ENCODE peak calls at places on chromosomes 2 and 18, in nine cellular contexts. Q is H9, R is psoas muscle, D is progenitor cell of endocrine pancreas, Y is breast epithelium, G is BJ, V is HepG2, S is fibroblast of lung, X is fibroblast of the aortic adventitia. I is an unnamed sample.

GRCh38 chr2:54568876-54569298 is 112.8 kb downstream of the SPTBN1 start:
- DNase-seq in Q (no peak), R (no peak), D (no peak), Y (no peak), G (no peak), V (no peak), S (no peak), X (no peak), I (no peak)

GRCh38 chr2:158504088-158504487 is 47.3 kb downstream of the PKP4 start:
- DNase-seq in Q (no peak), R (no peak), D (no peak), Y (no peak), G (no peak), V (peak), S (no peak), X (no peak), I (no peak)

GRCh38 chr18:49974079-49974478 is 160.7 kb upstream of the ACAA2 start:
- DNase-seq in Q (no peak), R (no peak), D (no peak), Y (no peak), G (no peak), V (no peak), S (no peak), X (no peak), I (no peak)

GRCh38 chr2:138356178-138356577 is 145.4 kb upstream of the SPOPL start:
- DNase-seq in Q (no peak), R (no peak), D (no peak), Y (peak), G (peak), V (peak), S (peak), X (peak), I (no peak)

GRCh38 chr2:204860249-204860648 is 315.0 kb downstream of the PARD3B start:
- DNase-seq in Q (no peak), R (peak), D (no peak), Y (peak), G (no peak), V (no peak), S (peak), X (peak), I (peak)

GRCh38 chr2:241009191-241009590 is 10.8 kb downstream of the SNED1 start:
- DNase-seq in Q (no peak), R (peak), D (peak), Y (peak), G (no peak), V (no peak), S (no peak), X (no peak), I (no peak)

GRCh38 chr18:55603775-55604174 is 15.8 kb upstream of the TCF4 start:
- DNase-seq in Q (no peak), R (no peak), D (no peak), Y (no peak), G (no peak), V (no peak), S (no peak), X (no peak), I (no peak)

GRCh38 chr2:172943992-172944793 is 131.5 kb upstream of the MAP3K20 start:
- DNase-seq in Q (no peak), R (no peak), D (no peak), Y (no peak), G (no peak), V (no peak), S (no peak), X (no peak), I (no peak)

GRCh38 chr2:207241198-207241597 is 75.5 kb upstream of the KLF7 start:
- DNase-seq in Q (no peak), R (no peak), D (no peak), Y (no peak), G (no peak), V (no peak), S (peak), X (no peak), I (no peak)

GRCh38 chr18:53610957-53611356 is 613.5 kb downstream of the MBD2 start:
- DNase-seq in Q (no peak), R (no peak), D (no peak), Y (no peak), G (no peak), V (no peak), S (no peak), X (no peak), I (no peak)

GRCh38 chr2:152615177-152615576 is 102.1 kb downstream of the PRPF40A start:
- DNase-seq in Q (no peak), R (no peak), D (no peak), Y (no peak), G (no peak), V (no peak), S (no peak), X (no peak), I (no peak)

GRCh38 chr2:218003994-218004419 is 1.2 kb upstream of the TNS1 start:
- DNase-seq in Q (no peak), R (peak), D (no peak), Y (peak), G (peak), V (no peak), S (peak), X (peak), I (no peak)

GRCh38 chr2:208015475-208015874 is 9.9 kb downstream of the PLEKHM3 start:
- DNase-seq in Q (no peak), R (no peak), D (no peak), Y (no peak), G (no peak), V (peak), S (no peak), X (no peak), I (no peak)

GRCh38 chr2:226869371-226869770 is 33.5 kb downstream of the RHBDD1 start:
- DNase-seq in Q (no peak), R (no peak), D (no peak), Y (no peak), G (no peak), V (no peak), S (no peak), X (no peak), I (no peak)

GRCh38 chr18:2656237-2657042 is 914 bp downstream of the SMCHD1 start:
- DNase-seq in Q (peak), R (peak), D (peak), Y (peak), G (no peak), V (peak), S (peak), X (peak), I (peak)

GRCh38 chr2:137952586-137953129 is 11.6 kb upstream of the HNMT start:
- DNase-seq in Q (no peak), R (no peak), D (no peak), Y (no peak), G (no peak), V (no peak), S (no peak), X (no peak), I (no peak)

GRCh38 chr2:12579018-12579417 is 137.7 kb upstream of the TRIB2 start:
- DNase-seq in Q (no peak), R (no peak), D (no peak), Y (no peak), G (no peak), V (no peak), S (peak), X (no peak), I (no peak)

GRCh38 chr18:36950960-36951359 is 122.0 kb downstream of the KIAA1328 start:
- DNase-seq in Q (no peak), R (no peak), D (no peak), Y (no peak), G (no peak), V (no peak), S (no peak), X (no peak), I (no peak)

GRCh38 chr2:182920631-182921056 is 54.2 kb upstream of the FRZB start:
- DNase-seq in Q (no peak), R (no peak), D (no peak), Y (no peak), G (no peak), V (no peak), S (no peak), X (no peak), I (no peak)

GRCh38 chr18:13638684-13639083 is 87.7 kb downstream of the FAM210A start:
- DNase-seq in Q (no peak), R (no peak), D (no peak), Y (no peak), G (no peak), V (no peak), S (no peak), X (no peak), I (no peak)

GRCh38 chr2:41197781-41198180 is 745.9 kb upstream of the SLC8A1 start:
- DNase-seq in Q (no peak), R (no peak), D (no peak), Y (no peak), G (no peak), V (no peak), S (no peak), X (no peak), I (no peak)

GRCh38 chr2:240893363-240893828 is 2.6 kb downstream of the MAB21L4 start:
- DNase-seq in Q (peak), R (no peak), D (no peak), Y (peak), G (no peak), V (no peak), S (peak), X (peak), I (no peak)

GRCh38 chr2:162732946-162733698 is 105.4 kb downstream of the KCNH7 start:
- DNase-seq in Q (no peak), R (no peak), D (no peak), Y (peak), G (no peak), V (no peak), S (peak), X (no peak), I (no peak)

GRCh38 chr2:203261326-203262159 is 22.7 kb downstream of the CYP20A1 start:
- DNase-seq in Q (peak), R (no peak), D (no peak), Y (no peak), G (no peak), V (peak), S (no peak), X (no peak), I (no peak)

GRCh38 chr2:172639823-172640222 is 83.9 kb downstream of the PDK1 start:
- DNase-seq in Q (no peak), R (no peak), D (no peak), Y (no peak), G (peak), V (no peak), S (peak), X (peak), I (no peak)

GRCh38 chr2:88636026-88636425 is 8.8 kb upstream of the EIF2AK3 start:
- DNase-seq in Q (no peak), R (no peak), D (no peak), Y (no peak), G (no peak), V (peak), S (no peak), X (no peak), I (no peak)

GRCh38 chr18:48517048-48517447 is 21.8 kb upstream of the CTIF start:
- DNase-seq in Q (no peak), R (no peak), D (no peak), Y (no peak), G (no peak), V (no peak), S (no peak), X (no peak), I (no peak)

GRCh38 chr2:229970406-229970805 is 48.1 kb downstream of the FBXO36 start:
- DNase-seq in Q (no peak), R (no peak), D (no peak), Y (no peak), G (no peak), V (no peak), S (no peak), X (no peak), I (no peak)

GRCh38 chr2:173984866-173985588 is 19.9 kb upstream of the SP3 start:
- DNase-seq in Q (no peak), R (no peak), D (no peak), Y (no peak), G (no peak), V (no peak), S (no peak), X (peak), I (no peak)

GRCh38 chr2:46850742-46851141 is 64.9 kb downstream of the MCFD2 start:
- DNase-seq in Q (no peak), R (peak), D (no peak), Y (peak), G (no peak), V (no peak), S (peak), X (peak), I (no peak)

GRCh38 chr2:133063792-133064191 is 393.8 kb upstream of the LYPD1 start:
- DNase-seq in Q (peak), R (no peak), D (peak), Y (no peak), G (no peak), V (no peak), S (peak), X (peak), I (no peak)

GRCh38 chr2:181685150-181685688 is 4.9 kb upstream of the NEUROD1 start:
- DNase-seq in Q (peak), R (no peak), D (no peak), Y (no peak), G (no peak), V (no peak), S (peak), X (peak), I (no peak)

GRCh38 chr2:157918319-157918718 is 42.2 kb upstream of the ACVR1 start:
- DNase-seq in Q (no peak), R (no peak), D (no peak), Y (no peak), G (no peak), V (no peak), S (no peak), X (no peak), I (no peak)

GRCh38 chr2:230714122-230714453 is 1.4 kb downstream of the CAB39 start:
- DNase-seq in Q (no peak), R (no peak), D (no peak), Y (no peak), G (peak), V (peak), S (peak), X (peak), I (no peak)

GRCh38 chr18:43017622-43018021 is 97.9 kb downstream of the RIT2 start:
- DNase-seq in Q (no peak), R (no peak), D (no peak), Y (no peak), G (no peak), V (no peak), S (no peak), X (no peak), I (no peak)

GRCh38 chr2:73894877-73895276 is 2.1 kb downstream of the ACTG2 start:
- DNase-seq in Q (no peak), R (no peak), D (no peak), Y (peak), G (no peak), V (no peak), S (no peak), X (no peak), I (no peak)

GRCh38 chr2:29014811-29015414 is 33.8 kb downstream of the TOGARAM2 start:
- DNase-seq in Q (no peak), R (peak), D (no peak), Y (no peak), G (no peak), V (no peak), S (peak), X (peak), I (no peak)

DNA sequence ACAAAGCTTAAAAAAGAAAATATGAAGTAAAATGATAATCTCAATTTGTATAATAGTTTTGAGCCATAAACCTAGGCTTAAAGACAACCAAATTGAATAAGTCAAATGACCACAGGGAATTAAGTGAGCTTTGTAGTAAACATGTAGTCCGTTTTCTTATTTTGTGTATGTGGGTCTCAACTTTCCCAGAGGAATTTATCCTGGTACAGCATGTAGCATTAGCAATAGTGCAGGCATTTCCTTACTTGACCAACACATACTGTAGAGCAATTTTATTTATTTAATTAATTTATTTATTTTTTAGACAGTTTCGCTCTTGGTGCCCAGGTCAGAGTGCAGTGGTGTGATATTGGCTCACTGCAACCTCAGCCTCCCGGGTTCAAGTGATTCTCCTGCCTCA is 37.5 kb upstream of the MTCL1 start:
- DNase-seq in Q (no peak), R (no peak), D (no peak), Y (no peak), G (no peak), V (no peak), S (peak), X (no peak), I (no peak)
- TF ChIP-seq CTCF in Q (no peak), R (no peak), D (no peak), Y (no peak), G (no peak), V (no peak), S (no peak), X (no peak), I (no peak)

GRCh38 chr2:8121826-8122505 is 559.9 kb upstream of the ID2 start:
- DNase-seq in Q (no peak), R (no peak), D (no peak), Y (no peak), G (peak), V (no peak), S (no peak), X (peak), I (no peak)

GRCh38 chr2:8123464-8123863 is 558.4 kb upstream of the ID2 start:
- DNase-seq in Q (no peak), R (no peak), D (no peak), Y (no peak), G (no peak), V (no peak), S (no peak), X (no peak), I (no peak)

GRCh38 chr2:8120979-8121825 is 560.7 kb upstream of the ID2 start:
- DNase-seq in Q (no peak), R (no peak), D (no peak), Y (no peak), G (no peak), V (peak), S (peak), X (peak), I (no peak)

GRCh38 chr2:8119782-8120551 is 561.9 kb upstream of the ID2 start:
- DNase-seq in Q (no peak), R (no peak), D (no peak), Y (no peak), G (no peak), V (peak), S (peak), X (peak), I (no peak)

DNA sequence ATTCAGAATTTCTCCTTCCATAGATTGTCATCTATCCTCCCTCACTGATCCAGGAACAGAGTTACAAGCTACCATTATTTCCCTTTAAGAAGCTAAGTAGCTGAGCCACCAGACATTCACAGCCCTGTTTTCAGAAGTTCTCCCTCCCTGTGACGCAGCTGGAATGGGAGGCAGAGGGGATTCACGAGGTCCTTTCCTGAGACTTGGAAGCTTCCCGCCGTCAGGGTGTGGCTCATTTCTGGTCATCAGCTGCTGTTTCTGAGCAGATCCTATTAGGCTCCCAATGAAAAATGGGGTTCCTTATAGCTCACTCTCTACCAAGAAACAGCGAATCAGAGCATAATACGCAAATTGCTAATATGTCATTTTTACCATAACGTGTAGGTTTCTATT is 559.4 kb upstream of the ID2 start:
- DNase-seq in Q (no peak), R (no peak), D (no peak), Y (no peak), G (no peak), V (no peak), S (no peak), X (peak), I (no peak)
- TF ChIP-seq CTCF in Q (no peak), R (no peak), D (no peak), Y (no peak), G (no peak), V (no peak), S (no peak), X (no peak), I (no peak)

GRCh38 chr18:75898666-75899065 is 471.2 kb upstream of the SMIM21 start:
- DNase-seq in Q (no peak), R (no peak), D (no peak), Y (no peak), G (no peak), V (no peak), S (no peak), X (no peak), I (no peak)

GRCh38 chr18:75904416-75904815 is 476.9 kb upstream of the SMIM21 start:
- DNase-seq in Q (no peak), R (no peak), D (no peak), Y (no peak), G (no peak), V (no peak), S (no peak), X (no peak), I (no peak)
- TF ChIP-seq CTCF in Q (no peak), R (no peak), D (no peak), Y (no peak), G (no peak), V (no peak), S (no peak), X (no peak), I (no peak)

DNA sequence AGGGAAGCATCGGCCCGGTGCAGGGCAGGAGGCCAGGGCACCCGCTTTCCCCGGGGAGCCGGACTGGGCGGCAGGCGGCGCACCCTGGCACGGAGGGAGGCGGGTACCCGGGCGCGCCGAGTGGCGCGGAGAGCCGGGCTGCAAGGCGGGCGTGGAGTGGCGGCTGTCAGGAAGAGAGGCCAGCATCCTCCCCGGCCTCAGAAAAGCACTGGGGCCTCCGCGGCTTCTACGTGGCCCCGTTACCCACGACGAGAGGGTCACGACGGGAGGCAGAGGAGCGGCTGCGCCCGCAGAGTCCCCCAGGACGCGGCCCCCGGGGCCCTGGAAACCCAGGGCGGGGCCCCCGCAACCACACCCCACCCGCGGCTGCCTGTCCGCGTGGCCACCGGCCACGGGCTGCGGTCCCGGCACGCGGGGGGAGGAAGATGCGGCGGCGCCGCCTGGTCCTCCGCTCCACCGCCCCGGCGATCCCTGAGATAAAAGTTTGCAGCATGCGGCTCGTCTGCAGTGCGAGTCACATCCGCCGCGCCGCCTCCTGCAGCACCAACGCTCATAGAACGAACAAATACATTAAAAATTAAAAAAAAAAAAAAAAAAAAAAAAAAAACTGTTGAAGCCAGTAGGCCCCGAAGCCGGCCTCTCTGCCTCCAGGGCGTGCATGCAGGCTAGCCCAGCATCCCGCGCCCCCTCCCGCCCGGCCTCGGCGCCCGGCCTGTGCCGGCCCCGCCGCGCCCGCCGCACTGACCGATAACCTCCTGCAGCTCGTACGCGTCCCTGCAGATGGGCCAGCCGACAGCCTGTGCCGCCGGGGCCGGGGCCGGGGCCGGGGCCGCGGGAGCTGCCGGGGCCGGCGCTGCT is 683 bp downstream of the STK39 start:
- DNase-seq in Q (peak), R (peak), D (peak), Y (peak), G (no peak), V (peak), S (peak), X (peak), I (peak)
- TF ChIP-seq CTCF in Q (peak), R (peak), D (peak), Y (no peak), G (peak), V (peak), S (peak), X (peak), I (no peak)

DNA sequence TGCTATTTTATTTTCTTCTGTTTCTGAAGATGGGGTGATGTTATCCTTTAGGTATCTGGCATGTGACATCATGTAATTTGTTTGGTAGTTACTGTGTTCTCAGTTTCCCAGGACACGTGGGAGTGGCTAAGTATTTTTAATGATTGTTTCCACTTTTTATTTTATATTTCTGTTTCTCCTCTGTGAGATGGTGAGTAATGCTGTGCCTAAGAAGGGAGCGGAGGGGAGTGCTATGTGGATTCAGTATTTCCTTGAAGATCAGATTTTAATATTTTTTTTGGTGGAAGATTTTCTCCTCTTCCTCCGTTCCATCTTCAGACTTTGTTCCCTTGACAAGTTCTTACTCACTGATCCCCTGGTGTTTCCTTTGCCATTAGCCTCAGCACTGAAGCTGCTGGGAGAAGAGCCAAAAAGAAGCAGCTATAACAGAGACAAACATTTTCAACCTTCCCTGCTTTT is 180.0 kb upstream of the MMADHC start:
- DNase-seq in Q (no peak), R (no peak), D (no peak), Y (no peak), G (peak), V (no peak), S (peak), X (peak), I (no peak)
- TF ChIP-seq CTCF in Q (no peak), R (no peak), D (no peak), Y (no peak), G (no peak), V (no peak), S (no peak), X (no peak), I (no peak)